ENCODE peak calls at places on chromosomes 16 and 17, in nine cellular contexts. X is GF-D8; M is activated T-cell treated with anti-CD3 and anti-CD28 coated beads, Interleukin-2, amount 50 U/mL, for 4 hours; B is choroid plexus epithelial cell; T is A549; H is stromal cell of bone marrow; G is nephron progenitor cell; L is HS-5; R is effector memory CD4-positive, alpha-beta T cell. P is an unnamed sample.

GRCh38 chr16:76176153-76176552 is 101.0 kb upstream of the CNTNAP4 start:
- DNase-seq in X (no peak), M (no peak), B (no peak), T (no peak), H (no peak), G (no peak), L (no peak), R (no peak), P (no peak)

GRCh38 chr17:78127240-78127887 is 1.2 kb downstream of the TMC6 start:
- DNase-seq in X (peak; percentile 90), M (peak; percentile 47), B (no peak), T (no peak), H (no peak), G (peak; percentile 70), L (no peak), R (peak; percentile 56), P (no peak)

GRCh38 chr16:51763072-51763658 is 612.1 kb upstream of the SALL1 start:
- DNase-seq in X (no peak), M (no peak), B (no peak), T (no peak), H (no peak), G (peak; percentile 51), L (no peak), R (no peak), P (no peak)

GRCh38 chr17:31401456-31402254 is 10.2 kb downstream of the RAB11FIP4 start:
- DNase-seq in X (no peak), M (no peak), B (no peak), T (no peak), H (no peak), G (no peak), L (no peak), R (no peak), P (no peak)

GRCh38 chr17:75493476-75494129 is 21.7 kb downstream of the CASKIN2 start:
- DNase-seq in X (no peak), M (no peak), B (no peak), T (no peak), H (no peak), G (no peak), L (no peak), R (no peak), P (no peak)

GRCh38 chr17:81558115-81558468 is 5.9 kb upstream of the FAAP100 start:
- DNase-seq in X (no peak), M (no peak), B (no peak), T (no peak), H (no peak), G (no peak), L (no peak), R (no peak), P (no peak)

GRCh38 chr16:26770547-26770946 is 296.2 kb upstream of the C16orf82 start:
- DNase-seq in X (no peak), M (no peak), B (no peak), T (no peak), H (no peak), G (no peak), L (no peak), R (no peak), P (no peak)

GRCh38 chr17:29291163-29291752 is 2.7 kb downstream of the NUFIP2 start:
- DNase-seq in X (peak; percentile 4), M (no peak), B (peak; percentile 83), T (peak; percentile 51), H (peak; percentile 66), G (no peak), L (peak; percentile 45), R (no peak), P (peak; percentile 78)

GRCh38 chr16:78794581-78795300 is 695.3 kb downstream of the WWOX start:
- DNase-seq in X (no peak), M (no peak), B (no peak), T (no peak), H (no peak), G (no peak), L (no peak), R (no peak), P (no peak)

GRCh38 chr17:27499451-27500265 is 43.4 kb downstream of the KSR1 start:
- DNase-seq in X (no peak), M (no peak), B (no peak), T (no peak), H (no peak), G (no peak), L (no peak), R (no peak), P (no peak)

GRCh38 chr16:48813485-48813884 is 203.5 kb upstream of the N4BP1 start:
- DNase-seq in X (no peak), M (no peak), B (no peak), T (no peak), H (no peak), G (no peak), L (no peak), R (no peak), P (no peak)

GRCh38 chr17:67492251-67492740 is 115.2 kb downstream of the PITPNC1 start:
- DNase-seq in X (no peak), M (no peak), B (no peak), T (no peak), H (no peak), G (no peak), L (no peak), R (no peak), P (no peak)

GRCh38 chr16:56603589-56603988 is 4.8 kb upstream of the MT2A start:
- DNase-seq in X (peak; percentile 17), M (no peak), B (peak; percentile 63), T (peak; percentile 67), H (no peak), G (no peak), L (no peak), R (no peak), P (peak; percentile 62)

GRCh38 chr16:31365131-31365865 is 10.3 kb downstream of the ITGAX start:
- DNase-seq in X (no peak), M (no peak), B (no peak), T (no peak), H (no peak), G (no peak), L (no peak), R (no peak), P (no peak)

GRCh38 chr16:1745900-1746692 is 25.2 kb downstream of the NME3 start:
- DNase-seq in X (no peak), M (no peak), B (peak; percentile 96), T (no peak), H (peak; percentile 22), G (no peak), L (peak; percentile 56), R (no peak), P (no peak)

GRCh38 chr17:68175416-68175815 is 72.4 kb upstream of the AMZ2 start:
- DNase-seq in X (no peak), M (no peak), B (no peak), T (no peak), H (no peak), G (no peak), L (no peak), R (no peak), P (no peak)

GRCh38 chr17:49901460-49902331 is 53.8 kb upstream of the TAC4 start:
- DNase-seq in X (no peak), M (no peak), B (no peak), T (peak; percentile 43), H (no peak), G (peak; percentile 57), L (no peak), R (no peak), P (no peak)

GRCh38 chr16:87725596-87726235 is 40.1 kb downstream of the KLHDC4 start:
- DNase-seq in X (no peak), M (no peak), B (peak; percentile 91), T (no peak), H (no peak), G (peak; percentile 32), L (no peak), R (no peak), P (no peak)

GRCh38 chr17:63681530-63681929 is 18.4 kb downstream of the LIMD2 start:
- DNase-seq in X (no peak), M (no peak), B (no peak), T (no peak), H (no peak), G (no peak), L (no peak), R (no peak), P (no peak)

GRCh38 chr17:19288453-19288852 is 51.3 kb downstream of the EPN2 start:
- DNase-seq in X (no peak), M (no peak), B (no peak), T (no peak), H (no peak), G (peak; percentile 20), L (no peak), R (no peak), P (no peak)

GRCh38 chr16:60214321-60214720 is 1480.2 kb upstream of the GOT2 start:
- DNase-seq in X (no peak), M (no peak), B (no peak), T (no peak), H (no peak), G (no peak), L (no peak), R (no peak), P (no peak)

GRCh38 chr17:80262291-80262690 is 1.6 kb downstream of the RNF213 start:
- DNase-seq in X (no peak), M (no peak), B (no peak), T (no peak), H (no peak), G (no peak), L (no peak), R (no peak), P (no peak)

GRCh38 chr17:15303293-15303692 is 38.1 kb downstream of the TEKT3 start:
- DNase-seq in X (no peak), M (no peak), B (no peak), T (no peak), H (no peak), G (no peak), L (no peak), R (no peak), P (no peak)

GRCh38 chr17:75834279-75834920 is 9.8 kb downstream of the UNC13D start:
- DNase-seq in X (no peak), M (no peak), B (no peak), T (no peak), H (no peak), G (no peak), L (no peak), R (no peak), P (no peak)

GRCh38 chr16:89201467-89202377 is 1.4 kb upstream of the SLC22A31 start:
- DNase-seq in X (no peak), M (peak; percentile 81), B (peak; percentile 57), T (peak; percentile 82), H (no peak), G (peak; percentile 97), L (no peak), R (peak; percentile 68), P (peak; percentile 54)

GRCh38 chr16:85728879-85729278 is 22.0 kb downstream of the C16orf74 start:
- DNase-seq in X (no peak), M (no peak), B (no peak), T (no peak), H (no peak), G (no peak), L (no peak), R (no peak), P (no peak)

GRCh38 chr17:12691173-12691572 is 25.5 kb downstream of the MYOCD start:
- DNase-seq in X (no peak), M (no peak), B (peak; percentile 8), T (no peak), H (peak; percentile 88), G (no peak), L (no peak), R (no peak), P (no peak)

GRCh38 chr17:28718990-28719433 is 773 bp upstream of the RPL23A start:
- DNase-seq in X (no peak), M (no peak), B (no peak), T (no peak), H (no peak), G (no peak), L (no peak), R (no peak), P (no peak)

GRCh38 chr17:15351925-15352324 is 10.5 kb upstream of the TEKT3 start:
- DNase-seq in X (no peak), M (no peak), B (peak; percentile 85), T (peak; percentile 86), H (peak; percentile 87), G (no peak), L (peak; percentile 80), R (no peak), P (peak; percentile 64)

GRCh38 chr17:75110307-75110937 is 653 bp downstream of the ARMC7 start:
- DNase-seq in X (no peak), M (no peak), B (no peak), T (no peak), H (no peak), G (peak; percentile 27), L (no peak), R (no peak), P (no peak)

GRCh38 chr16:17053536-17054160 is 417.1 kb downstream of the XYLT1 start:
- DNase-seq in X (no peak), M (no peak), B (no peak), T (no peak), H (no peak), G (no peak), L (no peak), R (no peak), P (no peak)